ENCODE peak calls at places on chromosomes 4 and X, in four cellular contexts. U is stimulated activated CD8-positive, alpha-beta memory T cell treated with anti-CD3 and anti-CD28 coated beads, Interleukin-2, amount 100 ng/mL, for 48 hours; T is posterior cingulate gyrus; I is stimulated activated CD4-positive, alpha-beta T cell treated with anti-CD3 and anti-CD28 coated beads, TNF-alpha, amount 100 ng/mL, for 4 hours. Q is an unnamed sample.

GRCh38 chr4:151409470-151410313 is 716 bp downstream of the FHIP1A start:
- DNase-seq in U (no peak), T (no peak), I (no peak), Q (no peak)

GRCh38 chr4:84224522-84224921 is 274.6 kb downstream of the NKX6-1 start:
- DNase-seq in U (no peak), T (no peak), I (no peak), Q (no peak)

GRCh38 chrX:150649096-150649870 is 43.9 kb upstream of the MTMR1 start:
- DNase-seq in U (no peak), T (no peak), I (no peak), Q (no peak)

GRCh38 chrX:22634081-22634480 is 361.4 kb downstream of the CBLL2 start:
- DNase-seq in U (no peak), T (no peak), I (no peak), Q (no peak)

GRCh38 chr4:162241857-162242256 is 78.1 kb upstream of the FSTL5 start:
- DNase-seq in U (no peak), T (no peak), I (no peak), Q (no peak)

GRCh38 chr4:105719214-105719613 is 10.6 kb downstream of the GSTCD start:
- DNase-seq in U (no peak), T (no peak), I (no peak), Q (no peak)

GRCh38 chr4:86531440-86531839 is 62.7 kb upstream of the PTPN13 start:
- DNase-seq in U (no peak), T (no peak), I (no peak), Q (no peak)

GRCh38 chrX:142068365-142068764 is 136.7 kb downstream of the MAGEC2 start:
- DNase-seq in U (no peak), T (no peak), I (no peak), Q (no peak)

GRCh38 chr4:147407261-147408045 is 73.4 kb upstream of the EDNRA start:
- DNase-seq in U (no peak), T (no peak), I (no peak), Q (no peak)

GRCh38 chrX:13932416-13932815 is 97.3 kb downstream of the GEMIN8 start:
- DNase-seq in U (no peak), T (no peak), I (no peak), Q (no peak)

GRCh38 chr4:8439914-8440490 is 521 bp downstream of the ACOX3 start:
- DNase-seq in U (no peak), T (no peak), I (no peak), Q (no peak)

GRCh38 chr4:127741247-127741646 is 11.0 kb downstream of the SLC25A31 start:
- DNase-seq in U (no peak), T (no peak), I (no peak), Q (no peak)

GRCh38 chr4:32148120-32148666 is 1428.0 kb downstream of the PCDH7 start:
- DNase-seq in U (no peak), T (no peak), I (no peak), Q (no peak)

GRCh38 chr4:147643616-147644015 is 26.4 kb downstream of the TMEM184C start:
- DNase-seq in U (no peak), T (no peak), I (no peak), Q (no peak)

GRCh38 chr4:168677063-168677462 is 180.2 kb downstream of the PALLD start:
- DNase-seq in U (no peak), T (no peak), I (no peak), Q (no peak)

GRCh38 chr4:37803348-37803973 is 23.0 kb upstream of the PGM2 start:
- DNase-seq in U (no peak), T (no peak), I (no peak), Q (no peak)

GRCh38 chr4:66372706-66373105 is 702.4 kb upstream of the EPHA5 start:
- DNase-seq in U (no peak), T (no peak), I (no peak), Q (no peak)

Q was measured in C1 segment of cervical spinal cord.